ENCODE peak calls at places on chromosomes 13 and 19, in nine cellular contexts. One of them, this sample, is unnamed.

GRCh38 chr19:30148039-30148438 is 206.0 kb downstream of the URI1 start:
- DNase-seq in GF-D8: no peak
- DNase-seq in ovary: no peak
- DNase-seq in AG04449: no peak
- DNase-seq in HL-60: no peak
- DNase-seq in endodermal cell: no peak
- DNase-seq in NCI-H748 treated with DMSO at 0.1 percent for 48 hours: no peak
- DNase-seq in mesenteric fat pad: no peak
- DNase-seq in stimulated activated CD4-positive, alpha-beta T cell treated with anti-CD3 and anti-CD28 coated beads, Interleukin-15, amount 100 ng/mL, for 1 hour: no peak
- DNase-seq in this sample: no peak

GRCh38 chr19:1070576-1070930 is 3.6 kb downstream of the ARHGAP45 start:
- DNase-seq in NCI-H748 treated with DMSO at 0.1 percent for 48 hours: no peak
- DNase-seq in GF-D8: no peak
- DNase-seq in HL-60: no peak
- DNase-seq in stimulated activated CD4-positive, alpha-beta T cell treated with anti-CD3 and anti-CD28 coated beads, Interleukin-15, amount 100 ng/mL, for 1 hour: no peak
- DNase-seq in ovary: no peak
- DNase-seq in mesenteric fat pad: no peak
- DNase-seq in AG04449: no peak
- DNase-seq in endodermal cell: peak
- DNase-seq in this sample: peak

GRCh38 chr19:18117692-18118378 is 20.3 kb downstream of the MAST3 start:
- DNase-seq in stimulated activated CD4-positive, alpha-beta T cell treated with anti-CD3 and anti-CD28 coated beads, Interleukin-15, amount 100 ng/mL, for 1 hour: peak
- DNase-seq in endodermal cell: peak
- DNase-seq in GF-D8: peak
- DNase-seq in HL-60: peak
- DNase-seq in mesenteric fat pad: peak
- DNase-seq in AG04449: no peak
- DNase-seq in NCI-H748 treated with DMSO at 0.1 percent for 48 hours: peak
- DNase-seq in ovary: peak
- DNase-seq in this sample: peak

GRCh38 chr13:98184796-98185195 is 7.7 kb upstream of the RNF113B start:
- DNase-seq in mesenteric fat pad: no peak
- DNase-seq in HL-60: no peak
- DNase-seq in AG04449: no peak
- DNase-seq in ovary: no peak
- DNase-seq in stimulated activated CD4-positive, alpha-beta T cell treated with anti-CD3 and anti-CD28 coated beads, Interleukin-15, amount 100 ng/mL, for 1 hour: no peak
- DNase-seq in GF-D8: no peak
- DNase-seq in endodermal cell: no peak
- DNase-seq in NCI-H748 treated with DMSO at 0.1 percent for 48 hours: no peak
- DNase-seq in this sample: no peak

GRCh38 chr19:28297036-28297435 is 915.9 kb downstream of the UQCRFS1 start:
- DNase-seq in ovary: no peak
- DNase-seq in GF-D8: no peak
- DNase-seq in endodermal cell: no peak
- DNase-seq in mesenteric fat pad: no peak
- DNase-seq in NCI-H748 treated with DMSO at 0.1 percent for 48 hours: no peak
- DNase-seq in HL-60: no peak
- DNase-seq in AG04449: no peak
- DNase-seq in stimulated activated CD4-positive, alpha-beta T cell treated with anti-CD3 and anti-CD28 coated beads, Interleukin-15, amount 100 ng/mL, for 1 hour: no peak
- DNase-seq in this sample: no peak

GRCh38 chr13:77506874-77507273 is 28.6 kb upstream of the SCEL start:
- DNase-seq in stimulated activated CD4-positive, alpha-beta T cell treated with anti-CD3 and anti-CD28 coated beads, Interleukin-15, amount 100 ng/mL, for 1 hour: no peak
- DNase-seq in HL-60: no peak
- DNase-seq in endodermal cell: no peak
- DNase-seq in ovary: no peak
- DNase-seq in AG04449: no peak
- DNase-seq in mesenteric fat pad: no peak
- DNase-seq in GF-D8: no peak
- DNase-seq in NCI-H748 treated with DMSO at 0.1 percent for 48 hours: no peak
- DNase-seq in this sample: peak

GRCh38 chr13:51601601-51602348 is 17.5 kb downstream of the WDFY2 start:
- DNase-seq in mesenteric fat pad: no peak
- DNase-seq in NCI-H748 treated with DMSO at 0.1 percent for 48 hours: peak
- DNase-seq in endodermal cell: no peak
- DNase-seq in AG04449: no peak
- DNase-seq in ovary: no peak
- DNase-seq in GF-D8: peak
- DNase-seq in stimulated activated CD4-positive, alpha-beta T cell treated with anti-CD3 and anti-CD28 coated beads, Interleukin-15, amount 100 ng/mL, for 1 hour: no peak
- DNase-seq in HL-60: no peak
- DNase-seq in this sample: no peak

GRCh38 chr13:20848944-20849343 is 53.6 kb downstream of the XPO4 start:
- DNase-seq in GF-D8: no peak
- DNase-seq in HL-60: no peak
- DNase-seq in ovary: no peak
- DNase-seq in NCI-H748 treated with DMSO at 0.1 percent for 48 hours: peak
- DNase-seq in stimulated activated CD4-positive, alpha-beta T cell treated with anti-CD3 and anti-CD28 coated beads, Interleukin-15, amount 100 ng/mL, for 1 hour: no peak
- DNase-seq in AG04449: no peak
- DNase-seq in mesenteric fat pad: no peak
- DNase-seq in endodermal cell: no peak
- DNase-seq in this sample: no peak

GRCh38 chr19:19670070-19670551 is 1.5 kb downstream of the ZNF101 start:
- DNase-seq in stimulated activated CD4-positive, alpha-beta T cell treated with anti-CD3 and anti-CD28 coated beads, Interleukin-15, amount 100 ng/mL, for 1 hour: no peak
- DNase-seq in ovary: no peak
- DNase-seq in NCI-H748 treated with DMSO at 0.1 percent for 48 hours: no peak
- DNase-seq in GF-D8: no peak
- DNase-seq in HL-60: no peak
- DNase-seq in endodermal cell: peak
- DNase-seq in mesenteric fat pad: peak
- DNase-seq in AG04449: no peak
- DNase-seq in this sample: peak

GRCh38 chr13:47708386-47708785 is 292.7 kb downstream of the SUCLA2 start:
- DNase-seq in ovary: no peak
- DNase-seq in GF-D8: no peak
- DNase-seq in AG04449: peak
- DNase-seq in HL-60: no peak
- DNase-seq in mesenteric fat pad: no peak
- DNase-seq in NCI-H748 treated with DMSO at 0.1 percent for 48 hours: no peak
- DNase-seq in endodermal cell: no peak
- DNase-seq in stimulated activated CD4-positive, alpha-beta T cell treated with anti-CD3 and anti-CD28 coated beads, Interleukin-15, amount 100 ng/mL, for 1 hour: no peak
- DNase-seq in this sample: no peak

GRCh38 chr19:50315773-50316448 is 13.3 kb downstream of the KCNC3 start:
- DNase-seq in HL-60: no peak
- DNase-seq in stimulated activated CD4-positive, alpha-beta T cell treated with anti-CD3 and anti-CD28 coated beads, Interleukin-15, amount 100 ng/mL, for 1 hour: no peak
- DNase-seq in AG04449: no peak
- DNase-seq in mesenteric fat pad: no peak
- DNase-seq in ovary: no peak
- DNase-seq in NCI-H748 treated with DMSO at 0.1 percent for 48 hours: peak
- DNase-seq in GF-D8: no peak
- DNase-seq in endodermal cell: peak
- DNase-seq in this sample: peak

GRCh38 chr19:58108546-58108817 is 10.5 kb upstream of the ZSCAN18 start:
- DNase-seq in HL-60: no peak
- DNase-seq in ovary: no peak
- DNase-seq in stimulated activated CD4-positive, alpha-beta T cell treated with anti-CD3 and anti-CD28 coated beads, Interleukin-15, amount 100 ng/mL, for 1 hour: no peak
- DNase-seq in NCI-H748 treated with DMSO at 0.1 percent for 48 hours: no peak
- DNase-seq in AG04449: no peak
- DNase-seq in endodermal cell: no peak
- DNase-seq in mesenteric fat pad: no peak
- DNase-seq in GF-D8: no peak
- DNase-seq in this sample: no peak

GRCh38 chr13:73832203-73832602 is 302.0 kb downstream of the KLF12 start:
- DNase-seq in endodermal cell: no peak
- DNase-seq in stimulated activated CD4-positive, alpha-beta T cell treated with anti-CD3 and anti-CD28 coated beads, Interleukin-15, amount 100 ng/mL, for 1 hour: no peak
- DNase-seq in GF-D8: no peak
- DNase-seq in HL-60: no peak
- DNase-seq in AG04449: no peak
- DNase-seq in mesenteric fat pad: no peak
- DNase-seq in ovary: no peak
- DNase-seq in NCI-H748 treated with DMSO at 0.1 percent for 48 hours: no peak
- DNase-seq in this sample: no peak

This sample was measured in H7.